ENCODE peak calls at places on chromosomes 16 and 17, in ten cellular contexts. One of them, this sample, is unnamed.

GRCh38 chr16:27096375-27096774 is 29.6 kb downstream of the C16orf82 start:
- DNase-seq in dorsolateral prefrontal cortex: no peak
- DNase-seq in cardiac muscle cell: no peak
- DNase-seq in psoas muscle: no peak
- DNase-seq in fibroblast of pulmonary artery: no peak
- DNase-seq in Peyer's patch: no peak
- DNase-seq in tibial artery: peak
- DNase-seq in MM.1S: no peak
- DNase-seq in ascending aorta: peak
- DNase-seq in transverse colon: no peak
- DNase-seq in this sample: no peak

GRCh38 chr17:41682611-41683010 is 6.1 kb upstream of the EIF1 start:
- DNase-seq in Peyer's patch: no peak
- DNase-seq in dorsolateral prefrontal cortex: no peak
- DNase-seq in MM.1S: no peak
- DNase-seq in psoas muscle: peak
- DNase-seq in tibial artery: no peak
- DNase-seq in transverse colon: no peak
- DNase-seq in fibroblast of pulmonary artery: no peak
- DNase-seq in cardiac muscle cell: no peak
- DNase-seq in ascending aorta: no peak
- DNase-seq in this sample: no peak

GRCh38 chr16:87466975-87467501 is 25.8 kb downstream of the ZCCHC14 start:
- DNase-seq in tibial artery: no peak
- DNase-seq in MM.1S: no peak
- DNase-seq in dorsolateral prefrontal cortex: no peak
- DNase-seq in psoas muscle: no peak
- DNase-seq in transverse colon: no peak
- DNase-seq in Peyer's patch: no peak
- DNase-seq in cardiac muscle cell: no peak
- DNase-seq in ascending aorta: no peak
- DNase-seq in fibroblast of pulmonary artery: no peak
- DNase-seq in this sample: no peak

GRCh38 chr16:84699712-84700517 is at the start of gene USP10:
- DNase-seq in MM.1S: peak
- DNase-seq in cardiac muscle cell: peak
- DNase-seq in dorsolateral prefrontal cortex: peak
- DNase-seq in psoas muscle: peak
- DNase-seq in transverse colon: peak
- DNase-seq in fibroblast of pulmonary artery: peak
- DNase-seq in ascending aorta: peak
- DNase-seq in Peyer's patch: peak
- DNase-seq in tibial artery: peak
- DNase-seq in this sample: peak

GRCh38 chr17:15279011-15279477 is 13.9 kb upstream of the PMP22 start:
- DNase-seq in fibroblast of pulmonary artery: peak
- DNase-seq in MM.1S: no peak
- DNase-seq in Peyer's patch: no peak
- DNase-seq in cardiac muscle cell: no peak
- DNase-seq in ascending aorta: no peak
- DNase-seq in tibial artery: no peak
- DNase-seq in dorsolateral prefrontal cortex: no peak
- DNase-seq in transverse colon: no peak
- DNase-seq in psoas muscle: no peak
- DNase-seq in this sample: peak

GRCh38 chr16:78503501-78504110 is 404.2 kb downstream of the WWOX start:
- DNase-seq in MM.1S: peak
- DNase-seq in psoas muscle: no peak
- DNase-seq in Peyer's patch: peak
- DNase-seq in cardiac muscle cell: peak
- DNase-seq in fibroblast of pulmonary artery: peak
- DNase-seq in dorsolateral prefrontal cortex: no peak
- DNase-seq in tibial artery: no peak
- DNase-seq in transverse colon: peak
- DNase-seq in ascending aorta: no peak
- DNase-seq in this sample: peak

GRCh38 chr16:21338537-21339268 is 60.6 kb upstream of the CRYM start:
- DNase-seq in cardiac muscle cell: no peak
- DNase-seq in fibroblast of pulmonary artery: no peak
- DNase-seq in tibial artery: no peak
- DNase-seq in ascending aorta: no peak
- DNase-seq in transverse colon: no peak
- DNase-seq in MM.1S: peak
- DNase-seq in Peyer's patch: no peak
- DNase-seq in psoas muscle: no peak
- DNase-seq in dorsolateral prefrontal cortex: no peak
- DNase-seq in this sample: no peak

GRCh38 chr17:33874617-33875060 is 380.4 kb upstream of the CCL2 start:
- DNase-seq in psoas muscle: no peak
- DNase-seq in cardiac muscle cell: no peak
- DNase-seq in Peyer's patch: no peak
- DNase-seq in transverse colon: peak
- DNase-seq in tibial artery: no peak
- DNase-seq in dorsolateral prefrontal cortex: no peak
- DNase-seq in MM.1S: no peak
- DNase-seq in fibroblast of pulmonary artery: no peak
- DNase-seq in ascending aorta: no peak
- DNase-seq in this sample: no peak

GRCh38 chr16:64363039-64363438 is 758.8 kb downstream of the CDH11 start:
- DNase-seq in Peyer's patch: no peak
- DNase-seq in MM.1S: no peak
- DNase-seq in fibroblast of pulmonary artery: peak
- DNase-seq in cardiac muscle cell: peak
- DNase-seq in psoas muscle: no peak
- DNase-seq in tibial artery: no peak
- DNase-seq in ascending aorta: no peak
- DNase-seq in transverse colon: no peak
- DNase-seq in dorsolateral prefrontal cortex: no peak
- DNase-seq in this sample: no peak

GRCh38 chr16:23869052-23869451 is 33.3 kb downstream of the PRKCB start:
- DNase-seq in psoas muscle: no peak
- DNase-seq in transverse colon: no peak
- DNase-seq in cardiac muscle cell: no peak
- DNase-seq in ascending aorta: no peak
- DNase-seq in fibroblast of pulmonary artery: no peak
- DNase-seq in MM.1S: no peak
- DNase-seq in tibial artery: no peak
- DNase-seq in Peyer's patch: no peak
- DNase-seq in dorsolateral prefrontal cortex: no peak
- DNase-seq in this sample: no peak

GRCh38 chr17:56917559-56918296 is 3.9 kb upstream of the TRIM25 start:
- DNase-seq in psoas muscle: no peak
- DNase-seq in dorsolateral prefrontal cortex: no peak
- DNase-seq in transverse colon: no peak
- DNase-seq in MM.1S: no peak
- DNase-seq in fibroblast of pulmonary artery: peak
- DNase-seq in ascending aorta: no peak
- DNase-seq in tibial artery: no peak
- DNase-seq in Peyer's patch: no peak
- DNase-seq in cardiac muscle cell: peak
- DNase-seq in this sample: no peak

GRCh38 chr16:67447508-67448076 is 16.7 kb downstream of the HSD11B2 start:
- DNase-seq in Peyer's patch: peak
- DNase-seq in ascending aorta: no peak
- DNase-seq in tibial artery: no peak
- DNase-seq in dorsolateral prefrontal cortex: no peak
- DNase-seq in psoas muscle: no peak
- DNase-seq in MM.1S: peak
- DNase-seq in cardiac muscle cell: peak
- DNase-seq in fibroblast of pulmonary artery: peak
- DNase-seq in transverse colon: peak
- DNase-seq in this sample: peak

GRCh38 chr17:81432873-81433451 is 37.7 kb downstream of the BAHCC1 start:
- DNase-seq in transverse colon: no peak
- DNase-seq in MM.1S: no peak
- DNase-seq in psoas muscle: no peak
- DNase-seq in ascending aorta: no peak
- DNase-seq in tibial artery: no peak
- DNase-seq in cardiac muscle cell: peak
- DNase-seq in fibroblast of pulmonary artery: no peak
- DNase-seq in dorsolateral prefrontal cortex: no peak
- DNase-seq in Peyer's patch: no peak
- DNase-seq in this sample: no peak

GRCh38 chr17:40176409-40177110 is 710 bp upstream of the RAPGEFL1 start:
- DNase-seq in transverse colon: peak
- DNase-seq in psoas muscle: no peak
- DNase-seq in dorsolateral prefrontal cortex: no peak
- DNase-seq in fibroblast of pulmonary artery: no peak
- DNase-seq in Peyer's patch: peak
- DNase-seq in cardiac muscle cell: no peak
- DNase-seq in ascending aorta: no peak
- DNase-seq in tibial artery: no peak
- DNase-seq in MM.1S: no peak
- DNase-seq in this sample: no peak

GRCh38 chr17:40179923-40180659 is 2.8 kb downstream of the RAPGEFL1 start:
- DNase-seq in transverse colon: peak
- DNase-seq in tibial artery: no peak
- DNase-seq in cardiac muscle cell: peak
- DNase-seq in MM.1S: no peak
- DNase-seq in fibroblast of pulmonary artery: peak
- DNase-seq in Peyer's patch: no peak
- DNase-seq in psoas muscle: no peak
- DNase-seq in dorsolateral prefrontal cortex: no peak
- DNase-seq in ascending aorta: no peak
- DNase-seq in this sample: peak

GRCh38 chr17:40177275-40177874 is at the start of gene RAPGEFL1:
- DNase-seq in cardiac muscle cell: peak
- DNase-seq in psoas muscle: peak
- DNase-seq in ascending aorta: peak
- DNase-seq in Peyer's patch: peak
- DNase-seq in tibial artery: peak
- DNase-seq in dorsolateral prefrontal cortex: no peak
- DNase-seq in transverse colon: peak
- DNase-seq in fibroblast of pulmonary artery: peak
- DNase-seq in MM.1S: peak
- DNase-seq in this sample: peak

GRCh38 chr17:40178660-40179059 is 1.4 kb downstream of the RAPGEFL1 start:
- DNase-seq in ascending aorta: no peak
- DNase-seq in MM.1S: no peak
- DNase-seq in cardiac muscle cell: no peak
- DNase-seq in psoas muscle: no peak
- DNase-seq in transverse colon: no peak
- DNase-seq in Peyer's patch: no peak
- DNase-seq in fibroblast of pulmonary artery: no peak
- DNase-seq in tibial artery: no peak
- DNase-seq in dorsolateral prefrontal cortex: no peak
- DNase-seq in this sample: no peak

GRCh38 chr17:40178021-40178601 is 841 bp downstream of the RAPGEFL1 start:
- DNase-seq in dorsolateral prefrontal cortex: no peak
- DNase-seq in transverse colon: peak
- DNase-seq in MM.1S: no peak
- DNase-seq in psoas muscle: no peak
- DNase-seq in tibial artery: no peak
- DNase-seq in fibroblast of pulmonary artery: no peak
- DNase-seq in ascending aorta: no peak
- DNase-seq in Peyer's patch: no peak
- DNase-seq in cardiac muscle cell: no peak
- DNase-seq in this sample: no peak
- H3K4me3 ChIP-seq in dorsolateral prefrontal cortex: peak
- H3K4me3 ChIP-seq in transverse colon: peak
- H3K4me3 ChIP-seq in MM.1S: no peak
- H3K4me3 ChIP-seq in psoas muscle: no peak
- H3K4me3 ChIP-seq in tibial artery: peak
- H3K4me3 ChIP-seq in fibroblast of pulmonary artery: no peak
- H3K4me3 ChIP-seq in ascending aorta: peak
- H3K4me3 ChIP-seq in Peyer's patch: peak
- H3K4me3 ChIP-seq in cardiac muscle cell: peak
- H3K4me3 ChIP-seq in this sample: no peak

GRCh38 chr17:80287038-80287437 is 26.4 kb downstream of the RNF213 start:
- DNase-seq in transverse colon: no peak
- DNase-seq in cardiac muscle cell: peak
- DNase-seq in MM.1S: no peak
- DNase-seq in ascending aorta: no peak
- DNase-seq in fibroblast of pulmonary artery: peak
- DNase-seq in psoas muscle: peak
- DNase-seq in tibial artery: no peak
- DNase-seq in dorsolateral prefrontal cortex: no peak
- DNase-seq in Peyer's patch: no peak
- DNase-seq in this sample: no peak

GRCh38 chr17:80285237-80285920 is 24.7 kb downstream of the RNF213 start:
- DNase-seq in Peyer's patch: no peak
- DNase-seq in fibroblast of pulmonary artery: no peak
- DNase-seq in cardiac muscle cell: no peak
- DNase-seq in transverse colon: no peak
- DNase-seq in tibial artery: no peak
- DNase-seq in psoas muscle: peak
- DNase-seq in MM.1S: no peak
- DNase-seq in dorsolateral prefrontal cortex: no peak
- DNase-seq in ascending aorta: no peak
- DNase-seq in this sample: no peak

GRCh38 chr17:80286638-80286960 is 25.9 kb downstream of the RNF213 start:
- DNase-seq in Peyer's patch: no peak
- DNase-seq in cardiac muscle cell: no peak
- DNase-seq in MM.1S: no peak
- DNase-seq in psoas muscle: no peak
- DNase-seq in fibroblast of pulmonary artery: no peak
- DNase-seq in dorsolateral prefrontal cortex: no peak
- DNase-seq in transverse colon: no peak
- DNase-seq in ascending aorta: no peak
- DNase-seq in tibial artery: no peak
- DNase-seq in this sample: no peak

GRCh38 chr17:80283116-80283852 is 22.6 kb downstream of the RNF213 start:
- DNase-seq in transverse colon: no peak
- DNase-seq in MM.1S: no peak
- DNase-seq in cardiac muscle cell: no peak
- DNase-seq in fibroblast of pulmonary artery: no peak
- DNase-seq in ascending aorta: no peak
- DNase-seq in Peyer's patch: no peak
- DNase-seq in tibial artery: no peak
- DNase-seq in psoas muscle: peak
- DNase-seq in dorsolateral prefrontal cortex: no peak
- DNase-seq in this sample: no peak

GRCh38 chr17:80284631-80285030 is 24.0 kb downstream of the RNF213 start:
- DNase-seq in MM.1S: no peak
- DNase-seq in transverse colon: no peak
- DNase-seq in Peyer's patch: no peak
- DNase-seq in tibial artery: no peak
- DNase-seq in cardiac muscle cell: no peak
- DNase-seq in ascending aorta: no peak
- DNase-seq in dorsolateral prefrontal cortex: no peak
- DNase-seq in psoas muscle: peak
- DNase-seq in fibroblast of pulmonary artery: no peak
- DNase-seq in this sample: no peak
- TF ChIP-seq CTCF in MM.1S: no peak
- TF ChIP-seq CTCF in transverse colon: no peak
- TF ChIP-seq CTCF in Peyer's patch: no peak
- TF ChIP-seq CTCF in tibial artery: no peak
- TF ChIP-seq CTCF in cardiac muscle cell: no peak
- TF ChIP-seq CTCF in ascending aorta: no peak
- TF ChIP-seq CTCF in dorsolateral prefrontal cortex: no peak
- TF ChIP-seq CTCF in psoas muscle: no peak
- TF ChIP-seq CTCF in fibroblast of pulmonary artery: no peak
- TF ChIP-seq CTCF in this sample: no peak

GRCh38 chr16:3085868-3086595 is 13.1 kb downstream of the ZSCAN10 start:
- DNase-seq in tibial artery: no peak
- DNase-seq in dorsolateral prefrontal cortex: no peak
- DNase-seq in ascending aorta: no peak
- DNase-seq in psoas muscle: peak
- DNase-seq in MM.1S: no peak
- DNase-seq in Peyer's patch: no peak
- DNase-seq in cardiac muscle cell: no peak
- DNase-seq in transverse colon: no peak
- DNase-seq in fibroblast of pulmonary artery: no peak
- DNase-seq in this sample: no peak
- H3K4me3 ChIP-seq in tibial artery: peak
- H3K4me3 ChIP-seq in dorsolateral prefrontal cortex: no peak
- H3K4me3 ChIP-seq in ascending aorta: peak
- H3K4me3 ChIP-seq in psoas muscle: peak
- H3K4me3 ChIP-seq in MM.1S: no peak
- H3K4me3 ChIP-seq in Peyer's patch: no peak
- H3K4me3 ChIP-seq in cardiac muscle cell: no peak
- H3K4me3 ChIP-seq in transverse colon: peak
- H3K4me3 ChIP-seq in fibroblast of pulmonary artery: no peak
- H3K4me3 ChIP-seq in this sample: no peak

GRCh38 chr16:50245417-50246298 is 20.7 kb upstream of the ADCY7 start:
- DNase-seq in psoas muscle: no peak
- DNase-seq in dorsolateral prefrontal cortex: no peak
- DNase-seq in cardiac muscle cell: peak
- DNase-seq in ascending aorta: peak
- DNase-seq in Peyer's patch: peak
- DNase-seq in transverse colon: peak
- DNase-seq in fibroblast of pulmonary artery: peak
- DNase-seq in MM.1S: peak
- DNase-seq in tibial artery: peak
- DNase-seq in this sample: peak
- TF ChIP-seq CTCF in psoas muscle: peak
- TF ChIP-seq CTCF in dorsolateral prefrontal cortex: no peak
- TF ChIP-seq CTCF in cardiac muscle cell: no peak
- TF ChIP-seq CTCF in ascending aorta: peak
- TF ChIP-seq CTCF in Peyer's patch: no peak
- TF ChIP-seq CTCF in transverse colon: no peak
- TF ChIP-seq CTCF in fibroblast of pulmonary artery: no peak
- TF ChIP-seq CTCF in MM.1S: no peak
- TF ChIP-seq CTCF in tibial artery: peak
- TF ChIP-seq CTCF in this sample: no peak